ENCODE peak calls at places on chromosome 1, in eight cellular contexts. J is activated gamma-delta T cell treated with Interleukin-2 at 50 U/mL for 16 hours, R is MG63, U is renal cortical epithelial cell, Y is RPMI8226, I is endothelial cell, S is H9, P is fibroblast of villous mesenchyme. G is an unnamed sample.

GRCh38 chr1:56448937-56449336 is 130.4 kb downstream of the PLPP3 start:
- DNase-seq in U (peak), Y (no peak), R (no peak), I (no peak), J (no peak), P (no peak), S (no peak), G (peak)

GRCh38 chr1:54581621-54582035 is 33.6 kb downstream of the ACOT11 start:
- DNase-seq in Y (peak), J (no peak), S (peak), P (peak), I (no peak), U (peak), R (peak), G (peak)

GRCh38 chr1:9595156-9595967 is 6.7 kb downstream of the TMEM201 start:
- DNase-seq in R (no peak), P (no peak), J (no peak), S (no peak), Y (no peak), I (no peak), U (no peak), G (no peak)

GRCh38 chr1:160007577-160008200 is 24.1 kb downstream of the PIGM start:
- DNase-seq in U (peak), P (peak), I (no peak), Y (peak), S (no peak), R (no peak), J (no peak), G (no peak)

GRCh38 chr1:68232354-68233148 is at the start of gene WLS:
- DNase-seq in I (peak), J (no peak), U (peak), R (peak), P (peak), S (peak), Y (no peak), G (peak)

GRCh38 chr1:36359911-36360310 is 25.8 kb downstream of the STK40 start:
- DNase-seq in U (peak), S (no peak), I (no peak), Y (no peak), J (no peak), R (peak), P (no peak), G (no peak)

GRCh38 chr1:7398982-7399381 is 372.1 kb upstream of the VAMP3 start:
- DNase-seq in U (no peak), S (peak), J (no peak), I (no peak), Y (no peak), R (no peak), P (no peak), G (no peak)

GRCh38 chr1:44305962-44306422 is 49.1 kb downstream of the ERI3 start:
- DNase-seq in S (no peak), U (no peak), I (no peak), P (no peak), J (no peak), Y (no peak), R (no peak), G (no peak)

GRCh38 chr1:117034791-117035290 is 25.3 kb upstream of the TTF2 start:
- DNase-seq in I (no peak), U (no peak), P (no peak), S (no peak), Y (no peak), J (no peak), R (no peak), G (no peak)

GRCh38 chr1:192439373-192440025 is 122.7 kb downstream of the RGS21 start:
- DNase-seq in S (no peak), R (peak), U (peak), J (no peak), P (no peak), I (no peak), Y (no peak), G (no peak)

GRCh38 chr1:98049370-98050115 is 128.7 kb upstream of the DPYD start:
- DNase-seq in J (no peak), P (no peak), R (no peak), U (no peak), Y (no peak), I (no peak), S (peak), G (no peak)